ENCODE peak calls at places on chromosome 14, in six cellular contexts. One of them, this sample, is unnamed.

GRCh38 chr14:26332966-26333365 is 264.9 kb downstream of the NOVA1 start:
- DNase-seq in SK-N-SH: no peak
- DNase-seq in MM.1S: no peak
- DNase-seq in fibroblast of lung: peak; percentile 43
- DNase-seq in HCT116: no peak
- DNase-seq in mammary epithelial cell: no peak
- DNase-seq in this sample: no peak

GRCh38 chr14:72291908-72292688 is 359.9 kb downstream of the RGS6 start:
- DNase-seq in mammary epithelial cell: peak; percentile 54
- DNase-seq in SK-N-SH: peak; percentile 31
- DNase-seq in HCT116: peak; percentile 15
- DNase-seq in MM.1S: peak; percentile 23
- DNase-seq in fibroblast of lung: peak; percentile 49
- DNase-seq in this sample: no peak

GRCh38 chr14:74620497-74620921 is 8.5 kb upstream of the LTBP2 start:
- DNase-seq in mammary epithelial cell: peak; percentile 99
- DNase-seq in fibroblast of lung: peak; percentile 73
- DNase-seq in SK-N-SH: no peak
- DNase-seq in HCT116: peak; percentile 90
- DNase-seq in MM.1S: no peak
- DNase-seq in this sample: no peak

GRCh38 chr14:100823488-100823887 is 2.4 kb upstream of the MEG3 start:
- DNase-seq in SK-N-SH: no peak
- DNase-seq in HCT116: no peak
- DNase-seq in mammary epithelial cell: no peak
- DNase-seq in fibroblast of lung: no peak
- DNase-seq in MM.1S: no peak
- DNase-seq in this sample: no peak

GRCh38 chr14:92600318-92601053 is 86.9 kb downstream of the RIN3 start:
- DNase-seq in SK-N-SH: no peak
- DNase-seq in fibroblast of lung: peak; percentile 81
- DNase-seq in HCT116: no peak
- DNase-seq in mammary epithelial cell: peak; percentile 78
- DNase-seq in MM.1S: no peak
- DNase-seq in this sample: no peak

GRCh38 chr14:71620401-71620800 is 311.8 kb upstream of the RGS6 start:
- DNase-seq in MM.1S: no peak
- DNase-seq in HCT116: no peak
- DNase-seq in SK-N-SH: no peak
- DNase-seq in fibroblast of lung: no peak
- DNase-seq in mammary epithelial cell: peak; percentile 46
- DNase-seq in this sample: no peak

GRCh38 chr14:75088566-75089373 is 19.3 kb downstream of the ZC2HC1C start:
- DNase-seq in SK-N-SH: peak; percentile 66
- DNase-seq in MM.1S: peak; percentile 23
- DNase-seq in mammary epithelial cell: peak; percentile 52
- DNase-seq in HCT116: peak; percentile 26
- DNase-seq in fibroblast of lung: peak; percentile 70
- DNase-seq in this sample: no peak

GRCh38 chr14:36478782-36479181 is 41.2 kb downstream of the NKX2-1 start:
- DNase-seq in HCT116: peak; percentile 27
- DNase-seq in SK-N-SH: no peak
- DNase-seq in mammary epithelial cell: peak; percentile 92
- DNase-seq in MM.1S: peak; percentile 58
- DNase-seq in fibroblast of lung: no peak
- DNase-seq in this sample: no peak

GRCh38 chr14:50056457-50056856 is 59.9 kb downstream of the VCPKMT start:
- DNase-seq in mammary epithelial cell: no peak
- DNase-seq in MM.1S: no peak
- DNase-seq in SK-N-SH: no peak
- DNase-seq in HCT116: no peak
- DNase-seq in fibroblast of lung: no peak
- DNase-seq in this sample: peak; percentile 46

GRCh38 chr14:59630281-59630963 is 53.8 kb upstream of the CCDC175 start:
- DNase-seq in HCT116: no peak
- DNase-seq in mammary epithelial cell: peak; percentile 4
- DNase-seq in MM.1S: no peak
- DNase-seq in SK-N-SH: peak; percentile 89
- DNase-seq in fibroblast of lung: no peak
- DNase-seq in this sample: no peak

GRCh38 chr14:51616724-51617409 is 34.8 kb upstream of the FRMD6 start:
- DNase-seq in SK-N-SH: no peak
- DNase-seq in HCT116: peak; percentile 62
- DNase-seq in MM.1S: no peak
- DNase-seq in mammary epithelial cell: peak; percentile 80
- DNase-seq in fibroblast of lung: peak; percentile 90
- DNase-seq in this sample: no peak

GRCh38 chr14:94646481-94646880 is 34.3 kb downstream of the SERPINA3 start:
- DNase-seq in mammary epithelial cell: peak; percentile 38
- DNase-seq in fibroblast of lung: no peak
- DNase-seq in SK-N-SH: no peak
- DNase-seq in MM.1S: no peak
- DNase-seq in HCT116: peak; percentile 40
- DNase-seq in this sample: no peak

GRCh38 chr14:95157195-95157986 is at the start of gene DICER1:
- DNase-seq in fibroblast of lung: peak; percentile 93
- DNase-seq in SK-N-SH: peak; percentile 100
- DNase-seq in HCT116: peak; percentile 83
- DNase-seq in MM.1S: peak; percentile 83
- DNase-seq in mammary epithelial cell: peak; percentile 91
- DNase-seq in this sample: peak; percentile 99

GRCh38 chr14:50897658-50898175 is 25.9 kb downstream of the ABHD12B start:
- DNase-seq in fibroblast of lung: no peak
- DNase-seq in MM.1S: no peak
- DNase-seq in mammary epithelial cell: no peak
- DNase-seq in HCT116: no peak
- DNase-seq in SK-N-SH: no peak
- DNase-seq in this sample: no peak

GRCh38 chr14:101854366-101854765 is 92.9 kb downstream of the PPP2R5C start:
- DNase-seq in mammary epithelial cell: peak; percentile 9
- DNase-seq in fibroblast of lung: no peak
- DNase-seq in MM.1S: no peak
- DNase-seq in HCT116: no peak
- DNase-seq in SK-N-SH: no peak
- DNase-seq in this sample: no peak

GRCh38 chr14:101022121-101022520 is 118.6 kb upstream of the RTL1 start:
- DNase-seq in mammary epithelial cell: no peak
- DNase-seq in HCT116: no peak
- DNase-seq in SK-N-SH: no peak
- DNase-seq in MM.1S: no peak
- DNase-seq in fibroblast of lung: no peak
- DNase-seq in this sample: peak; percentile 13

GRCh38 chr14:34199585-34199984 is 248.7 kb upstream of the EGLN3 start:
- DNase-seq in mammary epithelial cell: peak; percentile 95
- DNase-seq in HCT116: no peak
- DNase-seq in MM.1S: no peak
- DNase-seq in SK-N-SH: no peak
- DNase-seq in fibroblast of lung: peak; percentile 2
- DNase-seq in this sample: no peak

GRCh38 chr14:29898470-29898869 is 29.2 kb downstream of the PRKD1 start:
- DNase-seq in fibroblast of lung: no peak
- DNase-seq in SK-N-SH: no peak
- DNase-seq in HCT116: no peak
- DNase-seq in MM.1S: no peak
- DNase-seq in mammary epithelial cell: no peak
- DNase-seq in this sample: no peak

GRCh38 chr14:74647061-74647833 is 35.2 kb upstream of the LTBP2 start:
- DNase-seq in fibroblast of lung: no peak
- DNase-seq in mammary epithelial cell: no peak
- DNase-seq in HCT116: no peak
- DNase-seq in SK-N-SH: peak; percentile 44
- DNase-seq in MM.1S: no peak
- DNase-seq in this sample: no peak

GRCh38 chr14:72801381-72801812 is 92.5 kb downstream of the DPF3 start:
- DNase-seq in mammary epithelial cell: peak; percentile 97
- DNase-seq in MM.1S: no peak
- DNase-seq in SK-N-SH: no peak
- DNase-seq in HCT116: peak; percentile 50
- DNase-seq in fibroblast of lung: peak; percentile 82
- DNase-seq in this sample: no peak

GRCh38 chr14:89397569-89397968 is 19.5 kb downstream of the FOXN3 start:
- DNase-seq in HCT116: no peak
- DNase-seq in MM.1S: no peak
- DNase-seq in SK-N-SH: no peak
- DNase-seq in mammary epithelial cell: no peak
- DNase-seq in fibroblast of lung: no peak
- DNase-seq in this sample: no peak

GRCh38 chr14:26282578-26282977 is 315.3 kb downstream of the NOVA1 start:
- DNase-seq in HCT116: no peak
- DNase-seq in fibroblast of lung: no peak
- DNase-seq in SK-N-SH: no peak
- DNase-seq in MM.1S: no peak
- DNase-seq in mammary epithelial cell: peak; percentile 0
- DNase-seq in this sample: no peak

GRCh38 chr14:63857467-63858030 is 4.7 kb downstream of the SYNE2 start:
- DNase-seq in SK-N-SH: no peak
- DNase-seq in MM.1S: no peak
- DNase-seq in mammary epithelial cell: peak; percentile 80
- DNase-seq in HCT116: no peak
- DNase-seq in fibroblast of lung: no peak
- DNase-seq in this sample: no peak

GRCh38 chr14:86712176-86712575 is 1182.2 kb downstream of the FLRT2 start:
- DNase-seq in MM.1S: no peak
- DNase-seq in fibroblast of lung: peak; percentile 51
- DNase-seq in mammary epithelial cell: no peak
- DNase-seq in HCT116: no peak
- DNase-seq in SK-N-SH: no peak
- DNase-seq in this sample: no peak

GRCh38 chr14:35406811-35407630 is 2.5 kb upstream of the NFKBIA start:
- DNase-seq in SK-N-SH: peak; percentile 54
- DNase-seq in mammary epithelial cell: peak; percentile 78
- DNase-seq in MM.1S: peak; percentile 47
- DNase-seq in fibroblast of lung: peak; percentile 81
- DNase-seq in HCT116: peak; percentile 56
- DNase-seq in this sample: no peak

GRCh38 chr14:67526676-67527459 is 6.2 kb upstream of the PLEKHH1 start:
- DNase-seq in mammary epithelial cell: peak; percentile 51
- DNase-seq in MM.1S: peak; percentile 21
- DNase-seq in SK-N-SH: peak; percentile 65
- DNase-seq in HCT116: peak; percentile 59
- DNase-seq in fibroblast of lung: peak; percentile 53
- DNase-seq in this sample: no peak

GRCh38 chr14:74424606-74425005 is 1.4 kb downstream of the SYNDIG1L start:
- DNase-seq in fibroblast of lung: no peak
- DNase-seq in MM.1S: no peak
- DNase-seq in mammary epithelial cell: no peak
- DNase-seq in HCT116: no peak
- DNase-seq in SK-N-SH: no peak
- DNase-seq in this sample: peak; percentile 29

GRCh38 chr14:74579447-74580274 is 32.4 kb downstream of the LTBP2 start:
- DNase-seq in HCT116: peak; percentile 62
- DNase-seq in MM.1S: no peak
- DNase-seq in mammary epithelial cell: peak; percentile 95
- DNase-seq in fibroblast of lung: peak; percentile 89
- DNase-seq in SK-N-SH: no peak
- DNase-seq in this sample: no peak

GRCh38 chr14:99590746-99591555 is 13.1 kb downstream of the CCDC85C start:
- DNase-seq in SK-N-SH: peak; percentile 88
- DNase-seq in mammary epithelial cell: no peak
- DNase-seq in fibroblast of lung: peak; percentile 54
- DNase-seq in MM.1S: no peak
- DNase-seq in HCT116: no peak
- DNase-seq in this sample: no peak
- H3K9ac ChIP-seq in SK-N-SH: no peak overlapping the region
- H3K9ac ChIP-seq in mammary epithelial cell: no peak overlapping the region
- H3K9ac ChIP-seq in fibroblast of lung: no peak overlapping the region
- H3K9ac ChIP-seq in MM.1S: no peak overlapping the region
- H3K9ac ChIP-seq in HCT116: no peak overlapping the region
- H3K9ac ChIP-seq in this sample: no peak overlapping the region

DNA sequence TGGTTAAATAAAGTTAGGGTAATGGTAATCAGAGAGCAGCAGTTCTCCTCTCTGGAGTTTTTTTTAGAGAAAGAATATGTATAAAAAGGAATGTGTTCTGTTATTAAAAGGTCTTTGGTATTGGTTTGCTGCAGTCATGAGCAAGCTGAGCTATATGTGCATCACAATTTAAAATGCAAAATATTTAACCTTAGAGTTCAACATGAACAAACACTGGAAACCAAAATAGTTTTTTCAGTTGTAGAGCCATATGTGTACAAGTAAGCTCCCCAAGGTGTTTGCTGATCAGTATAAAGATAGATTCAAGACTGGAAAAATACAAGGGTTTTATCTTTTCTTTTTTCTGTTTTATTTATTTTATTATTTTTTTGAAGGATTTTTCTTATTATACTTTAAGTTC is 245.0 kb downstream of the NUBPL start:
- DNase-seq in SK-N-SH: no peak
- DNase-seq in fibroblast of lung: no peak
- DNase-seq in MM.1S: no peak
- DNase-seq in mammary epithelial cell: no peak
- DNase-seq in HCT116: no peak
- DNase-seq in this sample: no peak
- H3K4me1 ChIP-seq in SK-N-SH: no peaks in the 10 kb centered on the region
- H3K4me1 ChIP-seq in fibroblast of lung: no peaks in the 10 kb centered on the region
- H3K4me1 ChIP-seq in MM.1S: no peaks in the 10 kb centered on the region
- H3K4me1 ChIP-seq in mammary epithelial cell: no peaks in the 10 kb centered on the region
- H3K4me1 ChIP-seq in HCT116: no peaks in the 10 kb centered on the region
- H3K4me1 ChIP-seq in this sample: no peaks in the 10 kb centered on the region

GRCh38 chr14:52695481-52696091 is at the start of gene ERO1A:
- DNase-seq in mammary epithelial cell: peak; percentile 92
- DNase-seq in SK-N-SH: peak; percentile 90
- DNase-seq in MM.1S: peak; percentile 52
- DNase-seq in HCT116: no peak
- DNase-seq in fibroblast of lung: peak; percentile 81
- DNase-seq in this sample: peak; percentile 96

GRCh38 chr14:52703225-52703624 is 3.8 kb upstream of the PSMC6 start:
- DNase-seq in mammary epithelial cell: peak; percentile 93
- DNase-seq in SK-N-SH: no peak
- DNase-seq in fibroblast of lung: peak; percentile 99
- DNase-seq in MM.1S: no peak
- DNase-seq in HCT116: no peak
- DNase-seq in this sample: no peak

GRCh38 chr14:52701223-52701622 is 5.8 kb upstream of the PSMC6 start:
- DNase-seq in mammary epithelial cell: peak; percentile 80
- DNase-seq in MM.1S: no peak
- DNase-seq in SK-N-SH: no peak
- DNase-seq in HCT116: no peak
- DNase-seq in fibroblast of lung: no peak
- DNase-seq in this sample: no peak

GRCh38 chr14:52703664-52704063 is 3.3 kb upstream of the PSMC6 start:
- DNase-seq in fibroblast of lung: no peak
- DNase-seq in MM.1S: no peak
- DNase-seq in mammary epithelial cell: no peak
- DNase-seq in HCT116: no peak
- DNase-seq in SK-N-SH: no peak
- DNase-seq in this sample: no peak

GRCh38 chr14:52700701-52701172 is 5.4 kb upstream of the ERO1A start:
- DNase-seq in MM.1S: no peak
- DNase-seq in HCT116: peak; percentile 66
- DNase-seq in mammary epithelial cell: peak; percentile 92
- DNase-seq in SK-N-SH: no peak
- DNase-seq in fibroblast of lung: no peak
- DNase-seq in this sample: no peak
- H3K9ac ChIP-seq in MM.1S: no peak overlapping the region
- H3K9ac ChIP-seq in HCT116: peak overlapping the region; percentile 8
- H3K9ac ChIP-seq in mammary epithelial cell: peak overlapping the region; percentile 54
- H3K9ac ChIP-seq in SK-N-SH: no peak overlapping the region
- H3K9ac ChIP-seq in fibroblast of lung: no peak overlapping the region
- H3K9ac ChIP-seq in this sample: peak overlapping the region; percentile 10

GRCh38 chr14:103070971-103071542 is 13.0 kb upstream of the LBHD2 start:
- DNase-seq in mammary epithelial cell: no peak
- DNase-seq in SK-N-SH: no peak
- DNase-seq in fibroblast of lung: no peak
- DNase-seq in MM.1S: no peak
- DNase-seq in HCT116: no peak
- DNase-seq in this sample: peak; percentile 86
- H3K4me1 ChIP-seq in mammary epithelial cell: peaks cover 28% of the 10 kb centered on the region
- H3K4me1 ChIP-seq in SK-N-SH: peaks cover 8% of the 10 kb centered on the region
- H3K4me1 ChIP-seq in fibroblast of lung: peaks cover 4% of the 10 kb centered on the region
- H3K4me1 ChIP-seq in MM.1S: no peaks in the 10 kb centered on the region
- H3K4me1 ChIP-seq in HCT116: peaks cover 58% of the 10 kb centered on the region
- H3K4me1 ChIP-seq in this sample: peaks cover 20% of the 10 kb centered on the region

This sample was measured in kidney.